ENCODE peak calls at places on chromosomes 7 and 10, in seven cellular contexts. U, M, Q, B, X, P and C are unnamed samples.

GRCh38 chr10:34131152-34131551 is 683.9 kb downstream of the PARD3 start:
- DNase-seq in U (no peak), M (no peak), Q (no peak), B (no peak), X (no peak), P (no peak), C (no peak)

GRCh38 chr10:111113961-111114830 is 37.4 kb downstream of the ADRA2A start:
- DNase-seq in U (no peak), M (no peak), Q (no peak), B (no peak), X (no peak), P (no peak), C (no peak)

GRCh38 chr10:75209325-75210192 is 1.0 kb upstream of the VDAC2 start:
- DNase-seq in U (peak; percentile 54), M (no peak), Q (no peak), B (peak; percentile 77), X (peak; percentile 51), P (peak; percentile 75), C (peak; percentile 48)

GRCh38 chr7:96995406-96996110 is 9.8 kb upstream of the DLX6 start:
- DNase-seq in U (no peak), M (no peak), Q (no peak), B (peak; percentile 8), X (no peak), P (no peak), C (no peak)

GRCh38 chr10:88505680-88506215 is 77.4 kb downstream of the RNLS start:
- DNase-seq in U (no peak), M (no peak), Q (no peak), B (no peak), X (no peak), P (no peak), C (no peak)

GRCh38 chr10:92619368-92619767 is 26.4 kb downstream of the KIF11 start:
- DNase-seq in U (no peak), M (no peak), Q (no peak), B (no peak), X (no peak), P (no peak), C (no peak)

GRCh38 chr10:124279298-124279697 is 139.4 kb downstream of the OAT start:
- DNase-seq in U (no peak), M (no peak), Q (no peak), B (no peak), X (no peak), P (no peak), C (no peak)

GRCh38 chr7:90660100-90660499 is 64.0 kb downstream of the CDK14 start:
- DNase-seq in U (peak; percentile 53), M (no peak), Q (no peak), B (no peak), X (no peak), P (no peak), C (no peak)